ENCODE peak calls at places on chromosome 1, in seven cellular contexts. N is T-helper 9 cell; X is activated naive CD4-positive, alpha-beta T cell; T is naive B cell; Q is C1 segment of cervical spinal cord; F is astrocyte of the cerebellum; Z is NCI-H2107. O is an unnamed sample.

GRCh38 chr1:6435547-6435946 is 11.0 kb downstream of the ESPN start:
- DNase-seq in N (no peak), X (no peak), T (no peak), Q (no peak), F (no peak), Z (no peak), O (no peak)

GRCh38 chr1:39142394-39143060 is 62.0 kb upstream of the MACF1 start:
- DNase-seq in N (no peak), X (no peak), T (no peak), Q (peak; percentile 62), F (no peak), Z (peak; percentile 100), O (no peak)

GRCh38 chr1:89781494-89782126 is 39.2 kb upstream of the LRRC8D start:
- DNase-seq in N (peak; percentile 31), X (peak; percentile 56), T (no peak), Q (no peak), F (no peak), Z (no peak), O (peak; percentile 76)

GRCh38 chr1:212415107-212415841 is 588 bp upstream of the PACC1 start:
- DNase-seq in N (no peak), X (no peak), T (no peak), Q (peak; percentile 75), F (no peak), Z (no peak), O (no peak)

GRCh38 chr1:84505167-84506001 is 802 bp upstream of the SPATA1 start:
- DNase-seq in N (no peak), X (no peak), T (no peak), Q (peak; percentile 66), F (no peak), Z (peak; percentile 39), O (no peak)

GRCh38 chr1:70093250-70093975 is 112.0 kb downstream of the LRRC40 start:
- DNase-seq in N (no peak), X (no peak), T (no peak), Q (no peak), F (no peak), Z (no peak), O (no peak)

GRCh38 chr1:93979718-93980319 is 70.6 kb upstream of the GCLM start:
- DNase-seq in N (no peak), X (no peak), T (no peak), Q (no peak), F (no peak), Z (no peak), O (no peak)

GRCh38 chr1:7284839-7285435 is 486.2 kb upstream of the VAMP3 start:
- DNase-seq in N (no peak), X (no peak), T (no peak), Q (no peak), F (no peak), Z (no peak), O (no peak)

GRCh38 chr1:110756506-110756905 is 81.8 kb upstream of the KCNA3 start:
- DNase-seq in N (no peak), X (no peak), T (no peak), Q (peak; percentile 53), F (no peak), Z (peak; percentile 64), O (no peak)

GRCh38 chr1:182257369-182258063 is 134.1 kb downstream of the GLUL start:
- DNase-seq in N (no peak), X (no peak), T (no peak), Q (no peak), F (no peak), Z (no peak), O (no peak)

GRCh38 chr1:213171711-213172110 is 120.7 kb downstream of the RPS6KC1 start:
- DNase-seq in N (no peak), X (no peak), T (no peak), Q (no peak), F (peak; percentile 28), Z (no peak), O (no peak)

GRCh38 chr1:167427843-167428242 is 90.5 kb downstream of the CD247 start:
- DNase-seq in N (no peak), X (no peak), T (no peak), Q (no peak), F (no peak), Z (no peak), O (no peak)

GRCh38 chr1:28173151-28173979 is 3.1 kb downstream of the PTAFR start:
- DNase-seq in N (no peak), X (no peak), T (no peak), Q (peak; percentile 35), F (no peak), Z (no peak), O (no peak)

GRCh38 chr1:218351617-218352438 is 6.7 kb downstream of the TGFB2 start:
- DNase-seq in N (peak; percentile 3), X (no peak), T (no peak), Q (no peak), F (no peak), Z (no peak), O (peak; percentile 28)

GRCh38 chr1:23283660-23284602 is 60.2 kb downstream of the HNRNPR start:
- DNase-seq in N (no peak), X (no peak), T (no peak), Q (no peak), F (no peak), Z (no peak), O (no peak)

GRCh38 chr1:153598309-153599172 is 14.4 kb downstream of the S100A16 start:
- DNase-seq in N (no peak), X (no peak), T (peak; percentile 85), Q (no peak), F (peak; percentile 27), Z (no peak), O (no peak)

GRCh38 chr1:87989346-87989745 is 660.7 kb downstream of the LMO4 start:
- DNase-seq in N (no peak), X (no peak), T (no peak), Q (no peak), F (no peak), Z (no peak), O (no peak)

GRCh38 chr1:20848162-20848561 is 61.1 kb upstream of the HP1BP3 start:
- DNase-seq in N (no peak), X (no peak), T (no peak), Q (no peak), F (no peak), Z (no peak), O (no peak)

GRCh38 chr1:174413632-174414031 is 34.1 kb upstream of the GPR52 start:
- DNase-seq in N (no peak), X (no peak), T (no peak), Q (no peak), F (no peak), Z (no peak), O (no peak)

GRCh38 chr1:29218223-29218622 is 12.5 kb downstream of the MECR start:
- DNase-seq in N (no peak), X (no peak), T (no peak), Q (no peak), F (no peak), Z (no peak), O (no peak)

GRCh38 chr1:154290921-154291320 is 18.5 kb downstream of the HAX1 start:
- DNase-seq in N (no peak), X (no peak), T (no peak), Q (no peak), F (no peak), Z (no peak), O (no peak)

GRCh38 chr1:196366817-196367495 is 241.3 kb downstream of the KCNT2 start:
- DNase-seq in N (no peak), X (no peak), T (no peak), Q (no peak), F (no peak), Z (no peak), O (no peak)

GRCh38 chr1:96918406-96918805 is 196.8 kb downstream of the PTBP2 start:
- DNase-seq in N (no peak), X (no peak), T (no peak), Q (no peak), F (peak; percentile 92), Z (no peak), O (no peak)